ENCODE peak calls at places on chromosome 6, in six cellular contexts. One of them, this sample, is unnamed.
A peak's percentile ranks its signal among the peaks of the same experiment; 100 is the strongest.

GRCh38 chr6:41353333-41353732 is 17.9 kb downstream of the NCR2 start:
- DNase-seq in tibial artery: no peak
- DNase-seq in neuronal stem cell: no peak
- DNase-seq in right cardiac atrium: no peak
- DNase-seq in substantia nigra: no peak
- DNase-seq in epithelial cell of prostate: no peak
- DNase-seq in this sample: no peak

GRCh38 chr6:1821188-1822183 is 211.8 kb downstream of the FOXC1 start:
- DNase-seq in right cardiac atrium: no peak
- DNase-seq in tibial artery: no peak
- DNase-seq in neuronal stem cell: no peak
- DNase-seq in epithelial cell of prostate: no peak
- DNase-seq in substantia nigra: no peak
- DNase-seq in this sample: no peak

GRCh38 chr6:119172813-119173212 is 94.3 kb upstream of the FAM184A start:
- DNase-seq in tibial artery: no peak
- DNase-seq in neuronal stem cell: no peak
- DNase-seq in epithelial cell of prostate: peak; percentile 14
- DNase-seq in right cardiac atrium: no peak
- DNase-seq in substantia nigra: no peak
- DNase-seq in this sample: no peak

GRCh38 chr6:97304701-97305100 is 21.7 kb upstream of the MMS22L start:
- DNase-seq in substantia nigra: no peak
- DNase-seq in right cardiac atrium: no peak
- DNase-seq in tibial artery: no peak
- DNase-seq in epithelial cell of prostate: no peak
- DNase-seq in neuronal stem cell: no peak
- DNase-seq in this sample: no peak

GRCh38 chr6:170545405-170545804 is 7.7 kb downstream of the PSMB1 start:
- DNase-seq in right cardiac atrium: no peak
- DNase-seq in neuronal stem cell: no peak
- DNase-seq in tibial artery: no peak
- DNase-seq in substantia nigra: no peak
- DNase-seq in epithelial cell of prostate: no peak
- DNase-seq in this sample: no peak

GRCh38 chr6:137571854-137572253 is 77.7 kb upstream of the OLIG3 start:
- DNase-seq in tibial artery: no peak
- DNase-seq in epithelial cell of prostate: no peak
- DNase-seq in substantia nigra: no peak
- DNase-seq in right cardiac atrium: no peak
- DNase-seq in neuronal stem cell: peak; percentile 36
- DNase-seq in this sample: no peak

GRCh38 chr6:122726649-122727048 is 52.9 kb upstream of the FABP7 start:
- DNase-seq in tibial artery: no peak
- DNase-seq in neuronal stem cell: no peak
- DNase-seq in right cardiac atrium: no peak
- DNase-seq in epithelial cell of prostate: no peak
- DNase-seq in substantia nigra: no peak
- DNase-seq in this sample: no peak

GRCh38 chr6:5174756-5175155 is 86.0 kb downstream of the LYRM4 start:
- DNase-seq in substantia nigra: no peak
- DNase-seq in right cardiac atrium: no peak
- DNase-seq in neuronal stem cell: no peak
- DNase-seq in tibial artery: no peak
- DNase-seq in epithelial cell of prostate: no peak
- DNase-seq in this sample: no peak

GRCh38 chr6:100426689-100427338 is 37.9 kb downstream of the SIM1 start:
- DNase-seq in neuronal stem cell: no peak
- DNase-seq in epithelial cell of prostate: no peak
- DNase-seq in tibial artery: no peak
- DNase-seq in substantia nigra: no peak
- DNase-seq in right cardiac atrium: no peak
- DNase-seq in this sample: no peak

DNA sequence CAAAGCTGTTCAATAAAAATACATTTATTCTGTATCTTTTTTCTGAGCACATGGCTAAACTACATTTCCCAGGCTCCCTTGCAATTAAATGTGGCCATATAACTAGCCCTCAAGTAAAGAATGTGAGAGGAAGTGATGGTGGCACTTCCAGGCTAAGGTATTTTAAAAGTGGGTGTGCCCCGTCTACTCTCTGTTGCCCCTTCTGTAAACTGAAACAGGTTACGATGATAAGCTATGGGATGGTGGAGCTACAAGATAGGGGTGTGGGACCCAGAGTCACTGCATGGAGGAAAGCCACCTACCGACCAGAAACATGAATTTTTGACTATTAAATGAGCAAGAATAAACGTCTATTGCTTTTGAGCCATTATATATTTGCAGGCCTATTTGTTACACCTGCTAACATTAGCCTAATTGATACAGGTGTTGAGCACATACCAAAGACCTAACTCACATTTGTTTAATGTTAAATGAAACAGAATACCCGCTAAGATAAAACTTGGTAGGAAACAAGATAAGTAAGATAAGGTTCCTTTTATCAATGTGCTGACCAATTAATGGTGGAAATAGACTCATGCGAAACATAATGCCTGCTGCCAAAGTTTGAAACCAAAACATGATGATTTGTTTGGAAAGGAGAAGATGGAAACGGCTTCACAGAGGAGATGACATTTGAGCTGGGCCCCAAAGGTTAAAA is 3.0 kb downstream of the FYN start:
- DNase-seq in tibial artery: no peak
- DNase-seq in right cardiac atrium: no peak
- DNase-seq in epithelial cell of prostate: no peak
- DNase-seq in substantia nigra: no peak
- DNase-seq in neuronal stem cell: no peak
- DNase-seq in this sample: no peak
- H3K27ac ChIP-seq in tibial artery: no peak overlapping the region
- H3K27ac ChIP-seq in right cardiac atrium: no peak overlapping the region
- H3K27ac ChIP-seq in epithelial cell of prostate: no peak overlapping the region
- H3K27ac ChIP-seq in substantia nigra: no peak overlapping the region
- H3K27ac ChIP-seq in neuronal stem cell: no peak overlapping the region
- H3K27ac ChIP-seq in this sample: no peak overlapping the region

GRCh38 chr6:3455490-3456394 is 1.1 kb downstream of the SLC22A23 start:
- DNase-seq in substantia nigra: peak; percentile 48
- DNase-seq in epithelial cell of prostate: no peak
- DNase-seq in tibial artery: peak; percentile 73
- DNase-seq in right cardiac atrium: peak; percentile 74
- DNase-seq in neuronal stem cell: no peak
- DNase-seq in this sample: peak; percentile 68

GRCh38 chr6:3454206-3455016 is 2.4 kb downstream of the SLC22A23 start:
- DNase-seq in epithelial cell of prostate: no peak
- DNase-seq in right cardiac atrium: no peak
- DNase-seq in substantia nigra: no peak
- DNase-seq in tibial artery: no peak
- DNase-seq in neuronal stem cell: no peak
- DNase-seq in this sample: no peak

GRCh38 chr6:3456395-3456767 is 469 bp downstream of the SLC22A23 start:
- DNase-seq in tibial artery: no peak
- DNase-seq in neuronal stem cell: no peak
- DNase-seq in epithelial cell of prostate: no peak
- DNase-seq in right cardiac atrium: peak; percentile 48
- DNase-seq in substantia nigra: no peak
- DNase-seq in this sample: no peak

GRCh38 chr6:3453410-3453809 is 3.4 kb downstream of the SLC22A23 start:
- DNase-seq in substantia nigra: no peak
- DNase-seq in neuronal stem cell: no peak
- DNase-seq in tibial artery: no peak
- DNase-seq in epithelial cell of prostate: no peak
- DNase-seq in right cardiac atrium: no peak
- DNase-seq in this sample: no peak

GRCh38 chr6:3455121-3455489 is 1.7 kb downstream of the SLC22A23 start:
- DNase-seq in substantia nigra: no peak
- DNase-seq in epithelial cell of prostate: no peak
- DNase-seq in tibial artery: no peak
- DNase-seq in neuronal stem cell: no peak
- DNase-seq in right cardiac atrium: no peak
- DNase-seq in this sample: no peak
- H3K27ac ChIP-seq in substantia nigra: peak overlapping the region; percentile 85
- H3K27ac ChIP-seq in epithelial cell of prostate: no peak overlapping the region
- H3K27ac ChIP-seq in tibial artery: no peak overlapping the region
- H3K27ac ChIP-seq in neuronal stem cell: no peak overlapping the region
- H3K27ac ChIP-seq in right cardiac atrium: no peak overlapping the region
- H3K27ac ChIP-seq in this sample: no peak overlapping the region

DNA sequence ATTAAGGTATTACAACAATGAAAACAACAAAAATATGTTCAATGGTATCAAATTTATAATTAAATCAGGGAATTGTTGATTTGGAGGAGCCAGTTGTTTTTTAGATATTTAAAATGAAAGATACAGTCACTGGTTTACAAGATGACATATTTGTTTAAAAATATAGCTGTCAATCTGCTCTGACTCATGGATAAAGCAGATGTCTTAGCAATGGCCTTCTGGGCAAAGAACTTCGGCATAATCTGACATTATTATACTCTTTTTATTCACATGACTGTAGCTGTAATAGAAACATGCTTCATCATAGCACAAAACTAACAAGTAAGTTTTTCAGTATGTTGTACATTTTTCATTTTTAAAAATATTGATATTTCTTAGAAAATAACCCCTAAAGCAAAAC is 267.4 kb downstream of the CENPW start:
- DNase-seq in right cardiac atrium: no peak
- DNase-seq in tibial artery: no peak
- DNase-seq in substantia nigra: no peak
- DNase-seq in neuronal stem cell: no peak
- DNase-seq in epithelial cell of prostate: no peak
- DNase-seq in this sample: no peak
- H3K27ac ChIP-seq in right cardiac atrium: no peak overlapping the region
- H3K27ac ChIP-seq in tibial artery: no peak overlapping the region
- H3K27ac ChIP-seq in substantia nigra: no peak overlapping the region
- H3K27ac ChIP-seq in neuronal stem cell: no peak overlapping the region
- H3K27ac ChIP-seq in epithelial cell of prostate: no peak overlapping the region
- H3K27ac ChIP-seq in this sample: no peak overlapping the region

DNA sequence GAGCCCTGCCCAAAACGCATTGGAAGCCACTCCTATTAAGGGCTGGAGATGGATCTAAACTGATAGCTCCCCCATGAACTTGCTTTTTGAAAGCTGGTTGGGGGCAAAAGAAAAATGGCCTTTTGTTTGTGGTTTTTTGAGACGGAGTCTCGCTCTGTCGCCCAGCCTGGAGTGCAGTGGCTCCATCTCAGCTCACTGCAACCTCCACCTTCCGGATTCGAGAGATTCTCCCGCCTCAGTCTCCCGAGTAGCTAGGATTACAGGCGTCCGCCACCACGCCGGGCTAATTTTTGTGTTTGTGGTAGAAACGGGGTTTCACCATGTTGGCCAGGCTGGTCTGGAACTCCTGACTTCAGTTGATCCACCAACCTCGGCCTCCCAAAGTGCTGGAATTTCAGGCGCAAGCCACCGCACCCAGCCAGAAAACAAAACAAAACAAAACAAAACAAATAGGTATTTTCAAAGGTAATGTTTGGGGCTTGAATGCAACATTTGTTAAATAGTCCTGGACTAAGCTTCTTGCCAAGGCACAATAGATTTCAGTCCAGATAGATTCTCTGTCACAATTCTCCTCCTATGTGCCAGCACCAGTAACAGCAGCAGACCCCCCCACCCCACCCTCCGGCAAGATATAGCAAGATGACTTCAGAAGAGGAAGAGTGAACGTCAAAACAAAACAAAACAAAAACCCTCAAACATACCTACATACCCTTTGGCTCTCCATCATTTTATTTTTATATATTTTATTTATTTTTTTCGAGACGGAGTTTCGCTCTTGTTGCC is 26.5 kb upstream of the ABT1 start:
- DNase-seq in right cardiac atrium: no peak
- DNase-seq in epithelial cell of prostate: no peak
- DNase-seq in substantia nigra: no peak
- DNase-seq in tibial artery: no peak
- DNase-seq in neuronal stem cell: no peak
- DNase-seq in this sample: no peak
- H3K27ac ChIP-seq in right cardiac atrium: no peak overlapping the region
- H3K27ac ChIP-seq in epithelial cell of prostate: no peak overlapping the region
- H3K27ac ChIP-seq in substantia nigra: no peak overlapping the region
- H3K27ac ChIP-seq in tibial artery: no peak overlapping the region
- H3K27ac ChIP-seq in neuronal stem cell: no peak overlapping the region
- H3K27ac ChIP-seq in this sample: no peak overlapping the region

GRCh38 chr6:22878706-22879105 is 309.3 kb downstream of the HDGFL1 start:
- DNase-seq in tibial artery: no peak
- DNase-seq in epithelial cell of prostate: no peak
- DNase-seq in right cardiac atrium: no peak
- DNase-seq in substantia nigra: no peak
- DNase-seq in neuronal stem cell: no peak
- DNase-seq in this sample: no peak
- H3K27ac ChIP-seq in tibial artery: no peak overlapping the region
- H3K27ac ChIP-seq in epithelial cell of prostate: no peak overlapping the region
- H3K27ac ChIP-seq in right cardiac atrium: no peak overlapping the region
- H3K27ac ChIP-seq in substantia nigra: no peak overlapping the region
- H3K27ac ChIP-seq in neuronal stem cell: no peak overlapping the region
- H3K27ac ChIP-seq in this sample: no peak overlapping the region

GRCh38 chr6:133242761-133243590 is 1.8 kb downstream of the EYA4 start:
- DNase-seq in tibial artery: no peak
- DNase-seq in substantia nigra: no peak
- DNase-seq in right cardiac atrium: peak; percentile 51
- DNase-seq in neuronal stem cell: peak; percentile 35
- DNase-seq in epithelial cell of prostate: no peak
- DNase-seq in this sample: no peak
- H3K27ac ChIP-seq in tibial artery: no peak overlapping the region
- H3K27ac ChIP-seq in substantia nigra: no peak overlapping the region
- H3K27ac ChIP-seq in right cardiac atrium: peak overlapping the region; percentile 74
- H3K27ac ChIP-seq in neuronal stem cell: no peak overlapping the region
- H3K27ac ChIP-seq in epithelial cell of prostate: no peak overlapping the region
- H3K27ac ChIP-seq in this sample: no peak overlapping the region

DNA sequence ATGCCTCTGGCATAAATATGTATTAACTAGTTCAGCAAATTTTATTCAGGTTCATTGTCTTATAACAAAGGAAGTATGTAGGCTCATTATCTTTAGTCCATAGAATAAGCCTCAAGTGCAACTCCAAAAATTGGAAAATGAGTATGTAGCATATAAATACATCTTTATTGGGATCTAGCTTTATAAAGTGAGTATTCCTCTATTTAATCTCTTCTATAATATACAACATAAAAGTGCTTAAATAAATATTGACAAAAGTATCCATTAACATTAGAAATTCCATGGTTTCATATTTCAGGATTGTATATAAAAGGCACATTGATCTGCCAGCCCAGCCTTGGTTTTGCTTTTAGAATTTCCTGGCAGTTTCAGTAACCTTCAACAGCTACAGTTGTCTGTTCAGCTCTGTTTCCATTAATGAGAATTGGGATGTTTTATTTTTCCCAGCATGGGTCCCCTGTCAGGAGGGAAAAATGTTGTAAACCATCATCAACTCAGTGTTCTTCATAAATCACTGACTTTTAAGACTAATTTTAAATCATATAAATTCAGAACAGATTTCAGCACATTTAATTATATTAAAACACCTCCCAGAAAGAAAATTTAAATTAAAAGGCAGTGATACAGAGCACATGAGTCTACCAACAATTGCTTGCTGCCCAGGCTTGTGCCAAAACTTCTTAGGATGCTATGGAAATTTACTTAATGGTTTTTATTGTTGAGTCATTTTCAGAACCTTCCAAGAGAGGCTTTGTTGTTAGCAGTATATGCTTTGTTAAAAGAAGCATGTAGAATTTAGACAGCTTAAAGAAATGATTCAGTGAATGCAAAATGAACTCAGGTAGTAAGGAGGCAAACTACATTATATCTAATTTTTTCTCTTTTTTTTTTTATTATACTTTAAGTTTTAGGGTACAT is 119.7 kb downstream of the ADGRG6 start:
- DNase-seq in epithelial cell of prostate: no peak
- DNase-seq in right cardiac atrium: no peak
- DNase-seq in tibial artery: no peak
- DNase-seq in substantia nigra: no peak
- DNase-seq in neuronal stem cell: no peak
- DNase-seq in this sample: no peak
- H3K27ac ChIP-seq in epithelial cell of prostate: no peak overlapping the region
- H3K27ac ChIP-seq in right cardiac atrium: no peak overlapping the region
- H3K27ac ChIP-seq in tibial artery: no peak overlapping the region
- H3K27ac ChIP-seq in substantia nigra: no peak overlapping the region
- H3K27ac ChIP-seq in neuronal stem cell: no peak overlapping the region
- H3K27ac ChIP-seq in this sample: no peak overlapping the region